ENCODE peak calls at places on chromosomes 7 and 10, in seven cellular contexts. One of them, this sample, is unnamed. For H3K4me1, the result is how much of the 10 kb centered on the place peaks cover.

GRCh38 chr7:111855842-111856227 is 293.5 kb upstream of the IMMP2L start:
- DNase-seq in Panc1: no peak
- DNase-seq in foreskin keratinocyte: no peak
- DNase-seq in fibroblast of lung: peak
- DNase-seq in Peyer's patch: no peak
- DNase-seq in naive thymus-derived CD4-positive, alpha-beta T cell: no peak
- DNase-seq in H9: no peak
- DNase-seq in this sample: no peak

GRCh38 chr10:62577666-62578291 is 203.6 kb downstream of the ZNF365 start:
- DNase-seq in foreskin keratinocyte: peak
- DNase-seq in naive thymus-derived CD4-positive, alpha-beta T cell: no peak
- DNase-seq in Panc1: no peak
- DNase-seq in Peyer's patch: no peak
- DNase-seq in H9: no peak
- DNase-seq in fibroblast of lung: peak
- DNase-seq in this sample: no peak

GRCh38 chr10:113052076-113052830 is 102.2 kb downstream of the TCF7L2 start:
- DNase-seq in fibroblast of lung: peak
- DNase-seq in foreskin keratinocyte: no peak
- DNase-seq in Peyer's patch: no peak
- DNase-seq in Panc1: no peak
- DNase-seq in naive thymus-derived CD4-positive, alpha-beta T cell: no peak
- DNase-seq in H9: no peak
- DNase-seq in this sample: no peak

GRCh38 chr7:75943864-75944263 is 28.9 kb downstream of the POR start:
- DNase-seq in naive thymus-derived CD4-positive, alpha-beta T cell: no peak
- DNase-seq in H9: no peak
- DNase-seq in Panc1: peak
- DNase-seq in fibroblast of lung: peak
- DNase-seq in Peyer's patch: no peak
- DNase-seq in foreskin keratinocyte: peak
- DNase-seq in this sample: peak

GRCh38 chr10:131198843-131199242 is 112.7 kb downstream of the TCERG1L start:
- DNase-seq in naive thymus-derived CD4-positive, alpha-beta T cell: no peak
- DNase-seq in foreskin keratinocyte: no peak
- DNase-seq in Peyer's patch: no peak
- DNase-seq in fibroblast of lung: no peak
- DNase-seq in Panc1: no peak
- DNase-seq in H9: peak
- DNase-seq in this sample: no peak

GRCh38 chr10:28505359-28505959 is 27.5 kb upstream of the WAC start:
- DNase-seq in naive thymus-derived CD4-positive, alpha-beta T cell: no peak
- DNase-seq in foreskin keratinocyte: no peak
- DNase-seq in fibroblast of lung: no peak
- DNase-seq in H9: no peak
- DNase-seq in Panc1: no peak
- DNase-seq in Peyer's patch: no peak
- DNase-seq in this sample: no peak

GRCh38 chr10:90652519-90652918 is 205.3 kb downstream of the HTR7 start:
- DNase-seq in naive thymus-derived CD4-positive, alpha-beta T cell: no peak
- DNase-seq in Peyer's patch: no peak
- DNase-seq in fibroblast of lung: peak
- DNase-seq in Panc1: no peak
- DNase-seq in H9: no peak
- DNase-seq in foreskin keratinocyte: peak
- DNase-seq in this sample: no peak

GRCh38 chr7:21941570-21942224 is 4.0 kb downstream of the CDCA7L start:
- DNase-seq in foreskin keratinocyte: peak
- DNase-seq in naive thymus-derived CD4-positive, alpha-beta T cell: no peak
- DNase-seq in Peyer's patch: peak
- DNase-seq in fibroblast of lung: no peak
- DNase-seq in H9: no peak
- DNase-seq in Panc1: no peak
- DNase-seq in this sample: no peak

GRCh38 chr10:69408318-69409175 is 8.2 kb downstream of the TACR2 start:
- DNase-seq in fibroblast of lung: peak
- DNase-seq in H9: peak
- DNase-seq in foreskin keratinocyte: peak
- DNase-seq in Peyer's patch: peak
- DNase-seq in Panc1: no peak
- DNase-seq in naive thymus-derived CD4-positive, alpha-beta T cell: peak
- DNase-seq in this sample: peak

GRCh38 chr7:108452707-108453106 is 3.5 kb downstream of the NRCAM start:
- DNase-seq in Peyer's patch: no peak
- DNase-seq in H9: no peak
- DNase-seq in Panc1: peak
- DNase-seq in foreskin keratinocyte: peak
- DNase-seq in naive thymus-derived CD4-positive, alpha-beta T cell: peak
- DNase-seq in fibroblast of lung: peak
- DNase-seq in this sample: no peak

GRCh38 chr10:478471-479245 is 210.8 kb downstream of the DIP2C start:
- DNase-seq in H9: peak
- DNase-seq in naive thymus-derived CD4-positive, alpha-beta T cell: no peak
- DNase-seq in foreskin keratinocyte: peak
- DNase-seq in Panc1: no peak
- DNase-seq in Peyer's patch: no peak
- DNase-seq in fibroblast of lung: no peak
- DNase-seq in this sample: no peak

GRCh38 chr7:44733708-44734481 is 14.8 kb upstream of the ZMIZ2 start:
- DNase-seq in Panc1: peak
- DNase-seq in Peyer's patch: no peak
- DNase-seq in H9: no peak
- DNase-seq in naive thymus-derived CD4-positive, alpha-beta T cell: no peak
- DNase-seq in fibroblast of lung: peak
- DNase-seq in foreskin keratinocyte: peak
- DNase-seq in this sample: peak

DNA sequence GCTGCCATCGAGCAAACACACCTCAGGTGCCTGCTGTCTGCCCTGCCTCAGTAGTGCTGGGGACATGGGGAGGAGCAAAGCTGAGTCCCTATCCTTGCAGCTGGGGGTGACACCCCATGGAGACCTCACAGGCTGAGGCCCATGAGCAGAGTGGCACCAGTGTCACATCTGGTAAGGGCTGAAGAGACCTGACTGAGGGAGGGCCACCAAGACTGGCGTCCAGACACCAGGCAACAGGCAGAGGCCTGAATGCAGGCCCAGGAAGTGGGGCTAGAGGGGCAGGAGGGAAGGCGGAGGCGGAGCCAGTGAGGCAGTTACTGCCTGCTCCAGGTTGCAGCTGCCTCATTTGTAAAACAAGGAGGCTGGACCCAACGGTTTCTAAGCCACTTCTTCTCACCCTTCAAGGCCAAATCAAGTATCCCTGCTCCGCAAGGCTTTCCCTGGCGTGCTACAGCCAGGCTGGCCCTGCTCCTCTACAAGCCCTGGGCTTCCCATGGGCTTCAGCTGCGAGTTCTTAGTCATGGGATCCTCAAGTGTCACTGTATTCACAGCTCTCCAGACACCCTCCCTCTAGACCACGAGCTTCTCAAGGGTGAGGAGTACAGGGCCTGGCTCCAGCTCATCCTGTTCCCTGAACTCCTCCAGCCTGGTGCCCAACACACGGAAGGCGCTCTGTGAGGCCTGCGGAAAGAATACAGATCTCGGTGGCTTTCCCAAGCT is 39.0 kb downstream of the FAM53B start:
- DNase-seq in fibroblast of lung: no peak
- DNase-seq in naive thymus-derived CD4-positive, alpha-beta T cell: no peak
- DNase-seq in Peyer's patch: peak
- DNase-seq in Panc1: no peak
- DNase-seq in H9: peak
- DNase-seq in foreskin keratinocyte: no peak
- DNase-seq in this sample: no peak
- H3K4me1 ChIP-seq in fibroblast of lung: under half
- H3K4me1 ChIP-seq in naive thymus-derived CD4-positive, alpha-beta T cell: half or more
- H3K4me1 ChIP-seq in Peyer's patch: half or more
- H3K4me1 ChIP-seq in Panc1: under half
- H3K4me1 ChIP-seq in H9: under half
- H3K4me1 ChIP-seq in foreskin keratinocyte: under half
- H3K4me1 ChIP-seq in this sample: under half

DNA sequence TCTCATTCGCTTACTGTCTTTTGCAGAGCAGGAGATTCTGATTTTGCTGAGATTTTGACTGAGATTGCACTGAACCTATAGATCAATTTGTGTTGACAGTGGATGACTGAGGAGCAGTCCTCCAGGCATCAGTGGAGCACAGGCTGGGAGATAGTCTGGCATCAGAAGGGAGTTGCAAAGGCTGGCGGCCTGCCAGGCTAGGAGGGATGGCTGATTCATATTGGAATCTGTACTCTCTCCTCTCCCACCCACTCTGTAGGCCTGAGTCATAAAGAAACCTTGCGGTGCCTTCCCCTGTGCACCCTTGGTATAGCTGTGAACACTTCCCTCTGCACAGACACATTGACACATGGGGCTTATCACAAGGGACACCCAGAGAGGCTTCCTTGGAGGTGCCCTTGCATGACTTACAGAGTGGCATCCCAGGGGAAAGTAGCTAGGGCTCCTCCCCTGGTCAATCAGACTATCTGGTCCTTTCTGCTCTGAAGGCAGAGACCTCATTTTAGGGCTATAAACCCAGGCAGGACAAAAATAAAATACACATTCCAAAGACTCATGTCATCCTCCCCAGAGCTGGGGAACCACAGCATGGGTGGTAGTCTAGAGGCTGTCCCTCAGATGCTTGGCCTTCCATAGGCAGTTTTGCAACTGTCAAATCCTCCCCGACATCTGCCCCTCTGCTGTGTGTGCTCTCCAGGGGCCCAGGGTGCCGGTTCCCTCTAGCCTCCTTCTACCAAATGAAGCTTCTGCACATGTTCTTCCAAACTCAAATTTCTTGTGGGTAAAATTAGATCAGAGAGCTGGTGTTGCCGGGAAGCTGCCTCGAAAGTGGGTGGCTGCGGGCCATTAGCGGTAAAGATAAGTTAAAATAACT is 37.4 kb upstream of the EEPD1 start:
- DNase-seq in Panc1: peak
- DNase-seq in naive thymus-derived CD4-positive, alpha-beta T cell: no peak
- DNase-seq in foreskin keratinocyte: peak
- DNase-seq in Peyer's patch: peak
- DNase-seq in fibroblast of lung: peak
- DNase-seq in H9: no peak
- DNase-seq in this sample: peak
- H3K4me1 ChIP-seq in Panc1: under half
- H3K4me1 ChIP-seq in naive thymus-derived CD4-positive, alpha-beta T cell: under half
- H3K4me1 ChIP-seq in foreskin keratinocyte: under half
- H3K4me1 ChIP-seq in Peyer's patch: under half
- H3K4me1 ChIP-seq in fibroblast of lung: under half
- H3K4me1 ChIP-seq in H9: under half
- H3K4me1 ChIP-seq in this sample: half or more

GRCh38 chr7:47552631-47553030 is 29.3 kb downstream of the TNS3 start:
- DNase-seq in foreskin keratinocyte: peak
- DNase-seq in fibroblast of lung: peak
- DNase-seq in Panc1: no peak
- DNase-seq in H9: no peak
- DNase-seq in Peyer's patch: no peak
- DNase-seq in naive thymus-derived CD4-positive, alpha-beta T cell: no peak
- DNase-seq in this sample: no peak
- H3K4me1 ChIP-seq in foreskin keratinocyte: under half
- H3K4me1 ChIP-seq in fibroblast of lung: under half
- H3K4me1 ChIP-seq in Panc1: half or more
- H3K4me1 ChIP-seq in H9: under half
- H3K4me1 ChIP-seq in Peyer's patch: under half
- H3K4me1 ChIP-seq in naive thymus-derived CD4-positive, alpha-beta T cell: under half
- H3K4me1 ChIP-seq in this sample: under half

GRCh38 chr7:36214608-36215016 is 61.6 kb downstream of the EEPD1 start:
- DNase-seq in naive thymus-derived CD4-positive, alpha-beta T cell: no peak
- DNase-seq in Peyer's patch: no peak
- DNase-seq in foreskin keratinocyte: no peak
- DNase-seq in Panc1: no peak
- DNase-seq in H9: peak
- DNase-seq in fibroblast of lung: peak
- DNase-seq in this sample: no peak
- H3K4me1 ChIP-seq in naive thymus-derived CD4-positive, alpha-beta T cell: under half
- H3K4me1 ChIP-seq in Peyer's patch: under half
- H3K4me1 ChIP-seq in foreskin keratinocyte: under half
- H3K4me1 ChIP-seq in Panc1: under half
- H3K4me1 ChIP-seq in H9: under half
- H3K4me1 ChIP-seq in fibroblast of lung: under half
- H3K4me1 ChIP-seq in this sample: under half

DNA sequence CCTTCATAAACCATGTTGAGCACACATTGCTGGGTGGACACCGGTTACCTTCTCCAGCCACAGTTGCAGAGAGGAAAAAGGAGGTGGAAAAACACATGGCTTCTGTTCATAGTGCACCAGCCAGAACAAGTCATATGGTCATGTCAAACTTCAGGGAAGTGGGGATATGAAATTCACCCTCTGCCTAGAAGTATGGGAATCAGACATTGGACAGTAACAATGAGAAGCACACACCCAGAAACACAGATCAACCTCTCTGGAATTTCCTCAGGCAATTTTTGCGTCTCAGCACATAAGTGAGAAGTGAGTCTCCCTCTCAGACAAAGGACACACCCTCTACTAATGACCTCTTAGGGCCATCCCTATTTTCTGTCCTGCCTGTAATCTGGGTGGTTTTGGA is 172.6 kb upstream of the SVIL start:
- DNase-seq in Peyer's patch: no peak
- DNase-seq in foreskin keratinocyte: peak
- DNase-seq in naive thymus-derived CD4-positive, alpha-beta T cell: no peak
- DNase-seq in Panc1: peak
- DNase-seq in H9: no peak
- DNase-seq in fibroblast of lung: peak
- DNase-seq in this sample: peak
- H3K4me1 ChIP-seq in Peyer's patch: under half
- H3K4me1 ChIP-seq in foreskin keratinocyte: under half
- H3K4me1 ChIP-seq in naive thymus-derived CD4-positive, alpha-beta T cell: under half
- H3K4me1 ChIP-seq in Panc1: under half
- H3K4me1 ChIP-seq in H9: under half
- H3K4me1 ChIP-seq in fibroblast of lung: under half
- H3K4me1 ChIP-seq in this sample: half or more

GRCh38 chr10:14583967-14584366 is 190.7 kb downstream of the FAM107B start:
- DNase-seq in foreskin keratinocyte: no peak
- DNase-seq in Peyer's patch: no peak
- DNase-seq in naive thymus-derived CD4-positive, alpha-beta T cell: no peak
- DNase-seq in fibroblast of lung: no peak
- DNase-seq in Panc1: no peak
- DNase-seq in H9: peak
- DNase-seq in this sample: no peak
- H3K4me1 ChIP-seq in foreskin keratinocyte: under half
- H3K4me1 ChIP-seq in Peyer's patch: half or more
- H3K4me1 ChIP-seq in naive thymus-derived CD4-positive, alpha-beta T cell: half or more
- H3K4me1 ChIP-seq in fibroblast of lung: under half
- H3K4me1 ChIP-seq in Panc1: under half
- H3K4me1 ChIP-seq in H9: under half
- H3K4me1 ChIP-seq in this sample: half or more

GRCh38 chr7:99289185-99289584 is 16.5 kb downstream of the MYH16 start:
- DNase-seq in Peyer's patch: no peak
- DNase-seq in foreskin keratinocyte: no peak
- DNase-seq in fibroblast of lung: no peak
- DNase-seq in naive thymus-derived CD4-positive, alpha-beta T cell: no peak
- DNase-seq in H9: no peak
- DNase-seq in Panc1: no peak
- DNase-seq in this sample: no peak
- H3K4me1 ChIP-seq in Peyer's patch: under half
- H3K4me1 ChIP-seq in foreskin keratinocyte: under half
- H3K4me1 ChIP-seq in fibroblast of lung: under half
- H3K4me1 ChIP-seq in naive thymus-derived CD4-positive, alpha-beta T cell: under half
- H3K4me1 ChIP-seq in H9: under half
- H3K4me1 ChIP-seq in Panc1: under half
- H3K4me1 ChIP-seq in this sample: under half

DNA sequence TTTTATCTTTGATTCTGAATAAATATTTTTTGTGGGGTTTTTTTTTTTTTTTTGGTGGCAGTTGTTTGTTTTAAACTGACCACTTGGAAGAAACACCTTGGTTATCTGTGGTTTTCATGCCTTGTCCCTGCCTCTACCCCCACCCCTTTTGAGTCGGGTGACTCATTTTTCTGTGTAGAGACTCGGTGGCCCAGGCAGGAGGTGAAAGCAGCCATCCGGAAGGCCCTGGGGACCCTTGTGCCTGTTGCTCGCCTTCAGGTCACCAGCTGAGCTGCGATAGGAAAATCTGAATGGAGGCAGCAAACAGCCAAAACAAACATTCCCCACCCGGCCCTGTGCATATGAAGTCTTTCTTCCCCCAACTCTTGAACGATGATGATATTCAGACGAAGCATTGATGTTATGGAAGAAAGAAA is 22.7 kb downstream of the CYP17A1 start:
- DNase-seq in fibroblast of lung: peak
- DNase-seq in Peyer's patch: no peak
- DNase-seq in foreskin keratinocyte: no peak
- DNase-seq in Panc1: no peak
- DNase-seq in H9: no peak
- DNase-seq in naive thymus-derived CD4-positive, alpha-beta T cell: no peak
- DNase-seq in this sample: peak
- H3K4me1 ChIP-seq in fibroblast of lung: under half
- H3K4me1 ChIP-seq in Peyer's patch: under half
- H3K4me1 ChIP-seq in foreskin keratinocyte: under half
- H3K4me1 ChIP-seq in Panc1: under half
- H3K4me1 ChIP-seq in H9: under half
- H3K4me1 ChIP-seq in naive thymus-derived CD4-positive, alpha-beta T cell: under half
- H3K4me1 ChIP-seq in this sample: under half

This sample was measured in PC-9.